ENCODE peak calls at places on chromosomes 6 and 20, in four cellular contexts. X is DND-41, A is ascending aorta, S is hepatocyte. R is an unnamed sample.

GRCh38 chr6:75503291-75503690 is 9.7 kb upstream of the FILIP1 start:
- DNase-seq in X (no peak), A (no peak), S (no peak), R (no peak)

GRCh38 chr6:127514396-127515227 is 4.5 kb downstream of the MTCL3 start:
- DNase-seq in X (no peak), A (no peak), S (peak; percentile 42), R (no peak)

GRCh38 chr20:25288291-25289181 is 40.7 kb downstream of the PYGB start:
- DNase-seq in X (no peak), A (peak; percentile 7), S (no peak), R (peak; percentile 31)

GRCh38 chr6:100136590-100136989 is 142.6 kb upstream of the MCHR2 start:
- DNase-seq in X (no peak), A (no peak), S (no peak), R (no peak)

GRCh38 chr20:25584905-25585704 is at the start of gene NINL:
- DNase-seq in X (peak; percentile 77), A (no peak), S (peak; percentile 91), R (peak; percentile 64)

GRCh38 chr6:7759319-7759718 is 33.4 kb downstream of the BMP6 start:
- DNase-seq in X (no peak), A (no peak), S (no peak), R (no peak)

GRCh38 chr6:17741507-17741906 is 34.8 kb upstream of the NUP153 start:
- DNase-seq in X (no peak), A (no peak), S (no peak), R (peak; percentile 34)

GRCh38 chr20:63782051-63782471 is 42.5 kb downstream of the SLC2A4RG start:
- DNase-seq in X (peak; percentile 54), A (no peak), S (no peak), R (no peak)

GRCh38 chr20:21511850-21512633 is 1.8 kb downstream of the NKX2-2 start:
- DNase-seq in X (no peak), A (no peak), S (no peak), R (no peak)

GRCh38 chr6:157460182-157460999 is 79.4 kb downstream of the ZDHHC14 start:
- DNase-seq in X (no peak), A (no peak), S (no peak), R (no peak)

GRCh38 chr6:42777126-42777822 is 4.6 kb upstream of the BICRAL start:
- DNase-seq in X (no peak), A (no peak), S (no peak), R (no peak)

GRCh38 chr20:57810511-57811372 is 100.9 kb upstream of the PMEPA1 start:
- DNase-seq in X (no peak), A (no peak), S (peak; percentile 84), R (peak; percentile 82)

GRCh38 chr6:52994031-52994788 is 874 bp downstream of the GSTA4 start:
- DNase-seq in X (no peak), A (no peak), S (peak; percentile 45), R (no peak)

GRCh38 chr6:149059557-149059956 is 258.0 kb upstream of the TAB2 start:
- DNase-seq in X (peak; percentile 56), A (no peak), S (no peak), R (no peak)

GRCh38 chr6:3247255-3248146 is 11.2 kb upstream of the PSMG4 start:
- DNase-seq in X (no peak), A (no peak), S (peak; percentile 87), R (peak; percentile 69)

GRCh38 chr6:146775227-146775626 is 176.5 kb downstream of the ADGB start:
- DNase-seq in X (no peak), A (no peak), S (no peak), R (no peak)

GRCh38 chr6:89618026-89618425 is 20.5 kb downstream of the LYRM2 start:
- DNase-seq in X (no peak), A (no peak), S (no peak), R (no peak)

DNA sequence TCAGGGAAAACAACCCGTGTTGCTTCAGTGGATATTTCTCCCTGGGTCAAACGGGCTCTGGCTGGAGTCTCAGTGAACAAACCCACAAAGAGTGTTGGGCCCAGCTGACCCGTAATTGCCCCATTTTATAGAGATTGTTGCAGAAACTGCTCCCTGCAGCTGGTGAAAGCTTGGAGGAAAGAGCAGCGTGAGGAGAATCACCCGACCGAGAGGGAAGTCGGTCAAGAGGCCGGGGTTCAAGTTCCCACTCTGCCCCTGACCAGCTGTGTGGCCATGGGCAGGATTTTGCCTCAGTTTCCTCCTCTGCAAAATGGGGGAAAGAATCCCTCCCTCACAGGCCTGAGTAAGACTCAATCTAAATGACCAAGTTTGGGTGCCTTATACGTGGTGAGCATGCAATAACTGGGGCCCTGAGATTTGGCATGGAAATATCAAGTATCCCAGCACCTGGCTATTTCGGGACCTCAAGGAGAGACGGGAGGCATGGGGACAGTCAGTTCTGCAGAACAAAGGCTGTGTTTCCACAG is 1.7 kb upstream of the TGM2 start:
- DNase-seq in X (no peak), A (no peak), S (no peak), R (no peak)
- H3K4me1 ChIP-seq in X (no peaks in the 10 kb centered on the region), A (peaks cover 19% of the 10 kb centered on the region), S (peaks cover 61% of the 10 kb centered on the region), R (peaks cover 36% of the 10 kb centered on the region)

DNA sequence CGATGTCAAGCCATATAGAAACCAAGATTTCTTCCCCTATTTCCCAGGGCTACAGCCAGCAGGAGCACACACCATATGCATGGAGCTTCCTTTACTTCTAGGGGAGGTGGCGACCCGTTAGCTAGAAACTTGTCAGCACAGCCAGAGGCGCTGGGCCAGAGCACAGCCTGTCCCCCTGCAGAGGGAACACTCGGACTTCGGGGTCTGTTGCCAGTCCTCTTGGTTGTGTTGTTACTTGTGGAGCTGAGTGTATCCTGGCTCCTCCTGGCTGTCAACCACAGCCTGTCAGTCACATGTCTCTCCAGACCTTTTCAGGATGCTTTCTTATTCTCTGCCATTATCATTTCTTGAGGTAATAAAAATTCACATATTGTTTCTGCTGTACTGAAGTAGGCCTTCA is 57.6 kb upstream of the TRAF3IP2 start:
- DNase-seq in X (no peak), A (no peak), S (no peak), R (no peak)
- H3K4me1 ChIP-seq in X (no peaks in the 10 kb centered on the region), A (peaks cover 15% of the 10 kb centered on the region), S (peaks cover 43% of the 10 kb centered on the region), R (no peaks in the 10 kb centered on the region)

GRCh38 chr20:51531712-51532456 is 10.6 kb downstream of the NFATC2 start:
- DNase-seq in X (no peak), A (no peak), S (no peak), R (no peak)

GRCh38 chr20:51533291-51534172 is 9.0 kb downstream of the NFATC2 start:
- DNase-seq in X (no peak), A (no peak), S (no peak), R (no peak)

GRCh38 chr20:51531141-51531710 is 11.3 kb downstream of the NFATC2 start:
- DNase-seq in X (no peak), A (no peak), S (no peak), R (peak; percentile 33)

GRCh38 chr20:51534764-51535386 is 7.6 kb downstream of the NFATC2 start:
- DNase-seq in X (no peak), A (no peak), S (no peak), R (no peak)

DNA sequence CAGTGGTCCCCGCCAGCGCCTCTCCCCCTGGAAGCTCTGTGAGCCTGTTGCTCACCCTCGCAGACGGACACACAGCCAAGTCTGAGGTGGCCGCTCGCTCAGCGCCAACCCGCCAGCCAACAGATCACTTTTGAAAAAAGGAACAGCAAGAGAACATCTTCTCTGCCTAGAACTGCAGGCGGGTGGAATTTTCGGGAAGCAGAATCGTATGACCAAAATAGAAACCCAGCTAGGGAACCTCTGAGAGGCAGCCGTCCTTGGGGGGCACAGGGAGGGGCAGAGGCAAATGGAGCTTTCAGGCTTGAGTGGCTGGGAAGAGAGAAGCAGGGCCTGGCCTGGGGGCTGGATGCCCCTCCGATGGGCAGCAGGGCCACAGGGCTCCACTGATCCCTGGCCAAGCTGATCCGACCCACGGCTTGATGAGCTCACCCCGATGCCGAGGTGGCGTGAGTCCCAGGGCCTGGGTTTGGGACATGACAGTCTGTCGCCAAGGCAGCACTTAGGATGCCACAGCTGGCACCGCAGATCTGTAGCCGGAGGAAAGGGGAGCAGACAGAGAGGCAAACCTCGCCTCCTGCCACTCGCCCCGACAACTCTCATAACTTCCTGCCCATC is 9.8 kb downstream of the NFATC2 start:
- DNase-seq in X (no peak), A (peak; percentile 57), S (no peak), R (no peak)
- H3K4me1 ChIP-seq in X (no peaks in the 10 kb centered on the region), A (peaks cover 7% of the 10 kb centered on the region), S (peaks cover 25% of the 10 kb centered on the region), R (peaks cover 78% of the 10 kb centered on the region)

DNA sequence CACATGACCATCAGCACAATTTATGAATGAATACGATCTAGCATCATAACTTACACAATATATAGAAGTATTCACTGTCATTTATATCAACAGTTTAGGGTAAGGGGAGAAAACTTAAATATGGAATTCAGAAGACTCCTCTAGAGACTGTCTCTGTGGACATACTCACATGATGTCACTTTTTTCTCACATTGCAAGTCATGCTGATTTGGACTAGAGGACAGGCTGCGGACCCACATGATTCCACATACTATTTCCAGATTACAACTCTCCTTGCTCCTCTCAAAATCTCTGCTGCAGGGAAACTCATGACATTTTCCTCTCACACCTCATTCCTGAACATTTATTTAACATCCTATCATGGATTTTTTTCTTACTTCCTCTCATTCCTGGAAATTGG is 13.4 kb downstream of the CRISP1 start:
- DNase-seq in X (no peak), A (no peak), S (no peak), R (no peak)
- H3K4me1 ChIP-seq in X (no peaks in the 10 kb centered on the region), A (no peaks in the 10 kb centered on the region), S (no peaks in the 10 kb centered on the region), R (no peaks in the 10 kb centered on the region)

DNA sequence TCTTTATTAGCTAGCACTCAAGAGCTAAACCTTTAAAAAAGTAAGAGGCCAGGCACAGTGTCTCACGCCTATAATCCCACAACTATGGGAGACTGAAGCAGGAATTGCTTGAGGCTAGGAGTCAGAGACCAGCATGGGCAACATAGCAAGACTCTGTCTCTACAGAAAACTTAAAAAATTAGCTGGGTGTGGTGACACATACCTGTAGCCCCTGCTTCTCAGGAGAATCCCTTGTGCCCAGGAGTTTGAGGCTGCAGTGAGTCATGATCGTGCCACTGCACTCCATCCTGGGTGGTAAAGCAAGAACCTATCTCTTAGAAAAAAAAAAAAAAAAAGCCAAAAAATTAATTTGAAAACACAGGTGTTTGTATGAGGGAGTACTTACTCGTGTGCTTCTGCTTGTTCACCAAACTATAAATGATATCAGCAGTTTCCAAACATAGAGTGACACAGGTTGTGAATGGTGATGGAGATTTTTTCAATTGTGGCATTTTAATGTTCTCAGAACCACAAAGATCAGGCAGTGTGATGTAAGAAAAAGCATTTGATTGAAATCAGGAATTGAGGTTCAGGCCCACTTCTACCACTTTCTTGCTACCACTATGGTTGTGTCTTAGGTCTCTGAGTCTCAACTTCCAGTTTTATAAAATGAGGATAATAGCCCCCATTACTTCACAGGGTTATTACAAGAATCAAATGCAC is 104.9 kb downstream of the FOXO3 start:
- DNase-seq in X (no peak), A (no peak), S (no peak), R (no peak)
- H3K4me1 ChIP-seq in X (no peaks in the 10 kb centered on the region), A (peaks cover 3% of the 10 kb centered on the region), S (peaks cover 4% of the 10 kb centered on the region), R (peaks cover 3% of the 10 kb centered on the region)

GRCh38 chr6:71391126-71391525 is 102.5 kb downstream of the OGFRL1 start:
- DNase-seq in X (no peak), A (no peak), S (no peak), R (no peak)
- H3K4me1 ChIP-seq in X (no peaks in the 10 kb centered on the region), A (no peaks in the 10 kb centered on the region), S (peaks cover 16% of the 10 kb centered on the region), R (peaks cover 3% of the 10 kb centered on the region)

GRCh38 chr6:138461647-138462046 is 37.6 kb downstream of the NHSL1 start:
- DNase-seq in X (no peak), A (no peak), S (no peak), R (no peak)

GRCh38 chr6:138467901-138468300 is 31.4 kb downstream of the NHSL1 start:
- DNase-seq in X (no peak), A (no peak), S (no peak), R (no peak)

GRCh38 chr6:138464085-138464484 is 35.2 kb downstream of the NHSL1 start:
- DNase-seq in X (no peak), A (no peak), S (no peak), R (no peak)

GRCh38 chr6:138468320-138469015 is 30.8 kb downstream of the NHSL1 start:
- DNase-seq in X (no peak), A (no peak), S (no peak), R (peak; percentile 37)

GRCh38 chr6:138465007-138465645 is 34.2 kb downstream of the NHSL1 start:
- DNase-seq in X (no peak), A (no peak), S (peak; percentile 46), R (no peak)
- H3K4me1 ChIP-seq in X (no peaks in the 10 kb centered on the region), A (no peaks in the 10 kb centered on the region), S (peaks cover 7% of the 10 kb centered on the region), R (peaks cover 23% of the 10 kb centered on the region)